ENCODE peak calls at places on chromosome 14, in ten cellular contexts. A is iris pigment epithelial cell; J is stimulated activated CD8-positive, alpha-beta memory T cell treated with anti-CD3 and anti-CD28 coated beads, Interleukin-4, amount 100 ng/mL, for 24 hours; I is mesothelial cell of epicardium; V is RWPE1; C is fibroblast of mammary gland; W is omental fat pad; M is BJ; E is heart right ventricle; B is NT2/D1. O is an unnamed sample.

GRCh38 chr14:30921305-30921704 is 46.9 kb downstream of the COCH start:
- DNase-seq in J (no peak), B (no peak), I (no peak), M (no peak), V (no peak), W (no peak), C (peak; percentile 16), E (no peak), A (peak; percentile 71), O (peak; percentile 46)

GRCh38 chr14:86462193-86462592 is 932.2 kb downstream of the FLRT2 start:
- DNase-seq in B (peak; percentile 15), A (peak; percentile 18), E (no peak), M (no peak), J (no peak), W (no peak), I (no peak), C (peak; percentile 26), V (no peak), O (peak; percentile 54)

GRCh38 chr14:96847451-96847850 is 50.3 kb downstream of the VRK1 start:
- DNase-seq in V (no peak), B (no peak), C (no peak), M (no peak), W (no peak), A (no peak), J (no peak), I (no peak), E (no peak), O (no peak)

GRCh38 chr14:68518910-68519686 is 273.8 kb downstream of the ZFP36L1 start:
- DNase-seq in E (peak; percentile 65), A (no peak), B (no peak), I (no peak), V (no peak), M (no peak), C (peak; percentile 78), W (no peak), J (no peak), O (no peak)

GRCh38 chr14:33307691-33308369 is 369.2 kb downstream of the NPAS3 start:
- DNase-seq in C (peak; percentile 91), A (peak; percentile 22), B (no peak), V (no peak), M (peak; percentile 80), I (no peak), E (peak; percentile 53), W (no peak), J (no peak), O (no peak)

GRCh38 chr14:36901846-36902245 is 240.2 kb downstream of the PAX9 start:
- DNase-seq in M (no peak), J (no peak), V (peak; percentile 2), C (peak; percentile 17), B (no peak), W (no peak), I (no peak), A (peak; percentile 25), E (no peak), O (no peak)

GRCh38 chr14:81450100-81450531 is 50.0 kb upstream of the STON2 start:
- DNase-seq in E (peak; percentile 71), W (no peak), V (no peak), A (no peak), I (no peak), J (no peak), B (peak; percentile 49), M (no peak), C (peak; percentile 64), O (no peak)

GRCh38 chr14:103511022-103511693 is 11.5 kb downstream of the CKB start:
- DNase-seq in I (no peak), B (no peak), V (no peak), E (no peak), W (peak; percentile 15), J (no peak), C (no peak), A (no peak), M (no peak), O (no peak)

O was measured in OCI-M1.